ENCODE peak calls at places on chromosomes 11 and 22, in ten cellular contexts. One of them, this sample, is unnamed.

GRCh38 chr22:28441720-28442263 is 237.8 kb downstream of the TTC28 start:
- DNase-seq in heart left ventricle: no peak
- DNase-seq in H9: no peak
- DNase-seq in H4: no peak
- DNase-seq in activated T-helper 1 cell treated with anti-CD3 and anti-CD28 coated beads, Interleukin-12 subunit alpha, Interleukin-12 subunit beta, Interleukin-2, Interleukin-4 antibody, amounts not matched to agents 30 ng/mL and 10 ng/mL and 1 ng/mL, durations not matched to agents 14 hours and 24 hours and 36 hours: no peak
- DNase-seq in stimulated activated naive CD4-positive, alpha-beta T cell treated with Interleukin-2 at 50 U/mL for 16 hours: no peak
- DNase-seq in CD4-positive, alpha-beta memory T cell: no peak
- DNase-seq in activated CD8-positive, alpha-beta T cell treated with anti-CD3 and anti-CD28 coated beads for 36 hours: no peak
- DNase-seq in NCI-H2081: no peak
- DNase-seq in stimulated activated CD8-positive, alpha-beta memory T cell treated with anti-CD3 and anti-CD28 coated beads, Interleukin-15, amount 100 ng/mL, for 24 hours: no peak
- DNase-seq in this sample: no peak

GRCh38 chr11:100397401-100397800 is 289.7 kb upstream of the ARHGAP42 start:
- DNase-seq in CD4-positive, alpha-beta memory T cell: no peak
- DNase-seq in stimulated activated naive CD4-positive, alpha-beta T cell treated with Interleukin-2 at 50 U/mL for 16 hours: no peak
- DNase-seq in activated T-helper 1 cell treated with anti-CD3 and anti-CD28 coated beads, Interleukin-12 subunit alpha, Interleukin-12 subunit beta, Interleukin-2, Interleukin-4 antibody, amounts not matched to agents 30 ng/mL and 10 ng/mL and 1 ng/mL, durations not matched to agents 14 hours and 24 hours and 36 hours: no peak
- DNase-seq in heart left ventricle: no peak
- DNase-seq in H9: no peak
- DNase-seq in stimulated activated CD8-positive, alpha-beta memory T cell treated with anti-CD3 and anti-CD28 coated beads, Interleukin-15, amount 100 ng/mL, for 24 hours: no peak
- DNase-seq in NCI-H2081: no peak
- DNase-seq in H4: no peak
- DNase-seq in activated CD8-positive, alpha-beta T cell treated with anti-CD3 and anti-CD28 coated beads for 36 hours: no peak
- DNase-seq in this sample: no peak

GRCh38 chr11:90133560-90134145 is 810 bp upstream of the NAALAD2 start:
- DNase-seq in H4: no peak
- DNase-seq in H9: no peak
- DNase-seq in activated T-helper 1 cell treated with anti-CD3 and anti-CD28 coated beads, Interleukin-12 subunit alpha, Interleukin-12 subunit beta, Interleukin-2, Interleukin-4 antibody, amounts not matched to agents 30 ng/mL and 10 ng/mL and 1 ng/mL, durations not matched to agents 14 hours and 24 hours and 36 hours: no peak
- DNase-seq in CD4-positive, alpha-beta memory T cell: no peak
- DNase-seq in stimulated activated CD8-positive, alpha-beta memory T cell treated with anti-CD3 and anti-CD28 coated beads, Interleukin-15, amount 100 ng/mL, for 24 hours: no peak
- DNase-seq in stimulated activated naive CD4-positive, alpha-beta T cell treated with Interleukin-2 at 50 U/mL for 16 hours: no peak
- DNase-seq in NCI-H2081: no peak
- DNase-seq in heart left ventricle: no peak
- DNase-seq in activated CD8-positive, alpha-beta T cell treated with anti-CD3 and anti-CD28 coated beads for 36 hours: no peak
- DNase-seq in this sample: no peak

GRCh38 chr11:120137611-120138521 is at the start of gene TRIM29:
- DNase-seq in NCI-H2081: peak; percentile 30
- DNase-seq in H9: peak; percentile 43
- DNase-seq in CD4-positive, alpha-beta memory T cell: no peak
- DNase-seq in activated T-helper 1 cell treated with anti-CD3 and anti-CD28 coated beads, Interleukin-12 subunit alpha, Interleukin-12 subunit beta, Interleukin-2, Interleukin-4 antibody, amounts not matched to agents 30 ng/mL and 10 ng/mL and 1 ng/mL, durations not matched to agents 14 hours and 24 hours and 36 hours: no peak
- DNase-seq in heart left ventricle: peak; percentile 2
- DNase-seq in stimulated activated CD8-positive, alpha-beta memory T cell treated with anti-CD3 and anti-CD28 coated beads, Interleukin-15, amount 100 ng/mL, for 24 hours: no peak
- DNase-seq in activated CD8-positive, alpha-beta T cell treated with anti-CD3 and anti-CD28 coated beads for 36 hours: no peak
- DNase-seq in H4: no peak
- DNase-seq in stimulated activated naive CD4-positive, alpha-beta T cell treated with Interleukin-2 at 50 U/mL for 16 hours: no peak
- DNase-seq in this sample: no peak

GRCh38 chr11:66013762-66014100 is 1.9 kb downstream of the CST6 start:
- DNase-seq in activated T-helper 1 cell treated with anti-CD3 and anti-CD28 coated beads, Interleukin-12 subunit alpha, Interleukin-12 subunit beta, Interleukin-2, Interleukin-4 antibody, amounts not matched to agents 30 ng/mL and 10 ng/mL and 1 ng/mL, durations not matched to agents 14 hours and 24 hours and 36 hours: no peak
- DNase-seq in stimulated activated CD8-positive, alpha-beta memory T cell treated with anti-CD3 and anti-CD28 coated beads, Interleukin-15, amount 100 ng/mL, for 24 hours: no peak
- DNase-seq in stimulated activated naive CD4-positive, alpha-beta T cell treated with Interleukin-2 at 50 U/mL for 16 hours: no peak
- DNase-seq in heart left ventricle: no peak
- DNase-seq in H4: no peak
- DNase-seq in NCI-H2081: no peak
- DNase-seq in H9: no peak
- DNase-seq in CD4-positive, alpha-beta memory T cell: no peak
- DNase-seq in activated CD8-positive, alpha-beta T cell treated with anti-CD3 and anti-CD28 coated beads for 36 hours: no peak
- DNase-seq in this sample: no peak

GRCh38 chr22:19523240-19524169 is 705 bp downstream of the CLDN5 start:
- DNase-seq in H4: no peak
- DNase-seq in stimulated activated CD8-positive, alpha-beta memory T cell treated with anti-CD3 and anti-CD28 coated beads, Interleukin-15, amount 100 ng/mL, for 24 hours: no peak
- DNase-seq in heart left ventricle: no peak
- DNase-seq in CD4-positive, alpha-beta memory T cell: no peak
- DNase-seq in stimulated activated naive CD4-positive, alpha-beta T cell treated with Interleukin-2 at 50 U/mL for 16 hours: no peak
- DNase-seq in activated T-helper 1 cell treated with anti-CD3 and anti-CD28 coated beads, Interleukin-12 subunit alpha, Interleukin-12 subunit beta, Interleukin-2, Interleukin-4 antibody, amounts not matched to agents 30 ng/mL and 10 ng/mL and 1 ng/mL, durations not matched to agents 14 hours and 24 hours and 36 hours: peak; percentile 24
- DNase-seq in activated CD8-positive, alpha-beta T cell treated with anti-CD3 and anti-CD28 coated beads for 36 hours: peak; percentile 26
- DNase-seq in NCI-H2081: no peak
- DNase-seq in H9: peak; percentile 69
- DNase-seq in this sample: peak; percentile 17

GRCh38 chr11:115784796-115785521 is 280.7 kb upstream of the CADM1 start:
- DNase-seq in heart left ventricle: peak; percentile 55
- DNase-seq in stimulated activated naive CD4-positive, alpha-beta T cell treated with Interleukin-2 at 50 U/mL for 16 hours: no peak
- DNase-seq in activated CD8-positive, alpha-beta T cell treated with anti-CD3 and anti-CD28 coated beads for 36 hours: no peak
- DNase-seq in H9: no peak
- DNase-seq in activated T-helper 1 cell treated with anti-CD3 and anti-CD28 coated beads, Interleukin-12 subunit alpha, Interleukin-12 subunit beta, Interleukin-2, Interleukin-4 antibody, amounts not matched to agents 30 ng/mL and 10 ng/mL and 1 ng/mL, durations not matched to agents 14 hours and 24 hours and 36 hours: no peak
- DNase-seq in stimulated activated CD8-positive, alpha-beta memory T cell treated with anti-CD3 and anti-CD28 coated beads, Interleukin-15, amount 100 ng/mL, for 24 hours: no peak
- DNase-seq in H4: peak; percentile 25
- DNase-seq in NCI-H2081: peak; percentile 98
- DNase-seq in CD4-positive, alpha-beta memory T cell: no peak
- DNase-seq in this sample: no peak

GRCh38 chr11:76443254-76443935 is 1.4 kb upstream of the EMSY start:
- DNase-seq in activated CD8-positive, alpha-beta T cell treated with anti-CD3 and anti-CD28 coated beads for 36 hours: peak; percentile 11
- DNase-seq in CD4-positive, alpha-beta memory T cell: no peak
- DNase-seq in stimulated activated naive CD4-positive, alpha-beta T cell treated with Interleukin-2 at 50 U/mL for 16 hours: no peak
- DNase-seq in H4: no peak
- DNase-seq in stimulated activated CD8-positive, alpha-beta memory T cell treated with anti-CD3 and anti-CD28 coated beads, Interleukin-15, amount 100 ng/mL, for 24 hours: no peak
- DNase-seq in heart left ventricle: no peak
- DNase-seq in NCI-H2081: peak; percentile 19
- DNase-seq in H9: no peak
- DNase-seq in activated T-helper 1 cell treated with anti-CD3 and anti-CD28 coated beads, Interleukin-12 subunit alpha, Interleukin-12 subunit beta, Interleukin-2, Interleukin-4 antibody, amounts not matched to agents 30 ng/mL and 10 ng/mL and 1 ng/mL, durations not matched to agents 14 hours and 24 hours and 36 hours: no peak
- DNase-seq in this sample: no peak

This sample was measured in GM12865.